ENCODE peak calls at places on chromosomes 7 and 10, in eight cellular contexts. J, C, V, U, T, M, N and O are unnamed samples.

GRCh38 chr10:115827650-115828049 is 445.4 kb downstream of the GFRA1 start:
- DNase-seq in J (peak; percentile 22), C (no peak), V (no peak), U (no peak), T (no peak), M (no peak), N (no peak), O (no peak)

GRCh38 chr10:69179089-69179742 is 818 bp upstream of the SUPV3L1 start:
- DNase-seq in J (no peak), C (no peak), V (peak; percentile 73), U (no peak), T (no peak), M (peak; percentile 1), N (no peak), O (peak; percentile 94)

GRCh38 chr7:131691454-131692130 is 135.2 kb upstream of the PODXL start:
- DNase-seq in J (no peak), C (no peak), V (no peak), U (no peak), T (no peak), M (no peak), N (no peak), O (no peak)

GRCh38 chr7:55534262-55534915 is 37.9 kb downstream of the VOPP1 start:
- DNase-seq in J (peak; percentile 86), C (peak; percentile 81), V (peak; percentile 86), U (no peak), T (peak; percentile 63), M (no peak), N (no peak), O (no peak)

GRCh38 chr10:43944742-43945730 is 296.4 kb upstream of the ZNF32 start:
- DNase-seq in J (no peak), C (no peak), V (peak; percentile 45), U (no peak), T (no peak), M (no peak), N (no peak), O (no peak)

GRCh38 chr10:50740351-50740688 is 584 bp downstream of the ASAH2B start:
- DNase-seq in J (peak; percentile 78), C (no peak), V (no peak), U (no peak), T (no peak), M (no peak), N (no peak), O (peak; percentile 76)

GRCh38 chr10:91607661-91608442 is 25.0 kb downstream of the PPP1R3C start:
- DNase-seq in J (peak; percentile 16), C (no peak), V (no peak), U (no peak), T (peak; percentile 7), M (peak; percentile 9), N (no peak), O (no peak)

GRCh38 chr10:28722065-28722803 is 44.9 kb downstream of the BAMBI start:
- DNase-seq in J (peak; percentile 36), C (peak; percentile 58), V (peak; percentile 56), U (no peak), T (peak; percentile 47), M (no peak), N (peak; percentile 78), O (peak; percentile 91)

GRCh38 chr7:35831208-35831607 is 30.4 kb downstream of the SEPTIN7 start:
- DNase-seq in J (no peak), C (no peak), V (no peak), U (no peak), T (no peak), M (no peak), N (no peak), O (no peak)

GRCh38 chr10:119859422-119860258 is 13.0 kb downstream of the MCMBP start:
- DNase-seq in J (peak; percentile 74), C (no peak), V (no peak), U (peak; percentile 19), T (peak; percentile 44), M (peak; percentile 54), N (no peak), O (peak; percentile 65)

GRCh38 chr7:43112088-43112940 is at the start of gene HECW1:
- DNase-seq in J (no peak), C (no peak), V (no peak), U (no peak), T (no peak), M (no peak), N (peak; percentile 69), O (peak; percentile 61)

GRCh38 chr10:75497997-75498797 is 66.8 kb downstream of the LRMDA start:
- DNase-seq in J (peak; percentile 60), C (peak; percentile 54), V (no peak), U (no peak), T (no peak), M (no peak), N (no peak), O (no peak)

GRCh38 chr7:96069361-96069760 is 252.5 kb downstream of the SLC25A13 start:
- DNase-seq in J (no peak), C (no peak), V (no peak), U (no peak), T (no peak), M (no peak), N (no peak), O (no peak)

GRCh38 chr7:94395141-94396041 is 696 bp downstream of the COL1A2 start:
- DNase-seq in J (peak; percentile 94), C (peak; percentile 38), V (peak; percentile 57), U (peak; percentile 28), T (peak; percentile 54), M (peak; percentile 78), N (no peak), O (peak; percentile 90)

GRCh38 chr10:113153493-113154127 is 203.6 kb downstream of the TCF7L2 start:
- DNase-seq in J (no peak), C (peak; percentile 68), V (no peak), U (no peak), T (no peak), M (no peak), N (peak; percentile 75), O (no peak)

GRCh38 chr10:2111936-2112335 is 374.6 kb upstream of the ADARB2 start:
- DNase-seq in J (peak; percentile 32), C (no peak), V (no peak), U (peak; percentile 100), T (no peak), M (no peak), N (no peak), O (no peak)

GRCh38 chr7:93315896-93316295 is 83.7 kb downstream of the VPS50 start:
- DNase-seq in J (peak; percentile 63), C (no peak), V (no peak), U (no peak), T (no peak), M (no peak), N (no peak), O (no peak)

GRCh38 chr7:149875396-149875795 is 1.6 kb downstream of the ATP6V0E2 start:
- DNase-seq in J (no peak), C (no peak), V (no peak), U (no peak), T (no peak), M (no peak), N (no peak), O (no peak)

GRCh38 chr7:134212576-134213546 is 85.7 kb downstream of the LRGUK start:
- DNase-seq in J (peak; percentile 2), C (peak; percentile 65), V (no peak), U (no peak), T (peak; percentile 11), M (no peak), N (no peak), O (no peak)

GRCh38 chr7:131015131-131015954 is 281.3 kb upstream of the KLF14 start:
- DNase-seq in J (peak; percentile 76), C (no peak), V (no peak), U (no peak), T (no peak), M (peak; percentile 73), N (no peak), O (no peak)

GRCh38 chr10:4902571-4903011 is 60.6 kb upstream of the AKR1C1 start:
- DNase-seq in J (peak; percentile 77), C (no peak), V (no peak), U (no peak), T (no peak), M (no peak), N (no peak), O (no peak)

GRCh38 chr10:9147475-9147874 is 1093.0 kb downstream of the GATA3 start:
- DNase-seq in J (no peak), C (no peak), V (no peak), U (peak; percentile 30), T (no peak), M (no peak), N (no peak), O (no peak)

GRCh38 chr7:80552304-80552703 is 40.4 kb upstream of the GNAT3 start:
- DNase-seq in J (peak; percentile 45), C (no peak), V (no peak), U (no peak), T (no peak), M (no peak), N (no peak), O (no peak)

GRCh38 chr10:5551531-5552375 is 27.0 kb downstream of the CALML3 start:
- DNase-seq in J (no peak), C (peak; percentile 35), V (peak; percentile 85), U (peak; percentile 36), T (no peak), M (peak; percentile 82), N (peak; percentile 40), O (peak; percentile 74)

GRCh38 chr7:68488366-68489060 is 1109.8 kb upstream of the AUTS2 start:
- DNase-seq in J (no peak), C (no peak), V (no peak), U (no peak), T (no peak), M (no peak), N (no peak), O (no peak)

GRCh38 chr7:65307651-65308299 is 65.9 kb upstream of the ZNF92 start:
- DNase-seq in J (peak; percentile 66), C (peak; percentile 58), V (peak; percentile 75), U (peak; percentile 27), T (peak; percentile 51), M (peak; percentile 60), N (no peak), O (peak; percentile 87)